ENCODE peak calls at places on chromosomes 13 and 19, in ten cellular contexts. F is MM.1S, G is SJSA1, X is GM23338, K is H1, S is A549, O is mammary epithelial cell, B is left ventricle myocardium inferior, E is GM12878, P is upper lobe of right lung. Y is an unnamed sample. For H3K4me1, the result is how much of the 10 kb centered on the place peaks cover.

GRCh38 chr19:3338541-3339181 is 27.7 kb upstream of the NFIC start:
- DNase-seq in F (no peak), G (no peak), X (no peak), K (no peak), S (no peak), O (no peak), B (peak), E (no peak), P (peak), Y (peak)

GRCh38 chr13:94800423-94800822 is 88.1 kb upstream of the SOX21 start:
- DNase-seq in F (no peak), G (no peak), X (no peak), K (no peak), S (no peak), O (peak), B (no peak), E (no peak), P (no peak), Y (no peak)

GRCh38 chr19:29810504-29810871 is 1.3 kb upstream of the CCNE1 start:
- DNase-seq in F (no peak), G (no peak), X (no peak), K (no peak), S (peak), O (peak), B (no peak), E (no peak), P (no peak), Y (no peak)

GRCh38 chr13:46683879-46684278 is 113.1 kb downstream of the ESD start:
- DNase-seq in F (no peak), G (peak), X (no peak), K (no peak), S (no peak), O (no peak), B (no peak), E (no peak), P (no peak), Y (no peak)

GRCh38 chr13:29140277-29140676 is 320.1 kb downstream of the MTUS2 start:
- DNase-seq in F (no peak), G (no peak), X (no peak), K (no peak), S (no peak), O (no peak), B (peak), E (no peak), P (no peak), Y (no peak)

GRCh38 chr13:105543742-105544141 is 991.7 kb downstream of the EFNB2 start:
- DNase-seq in F (no peak), G (no peak), X (no peak), K (no peak), S (no peak), O (peak), B (no peak), E (no peak), P (no peak), Y (no peak)

GRCh38 chr19:54425382-54425723 is 10.1 kb downstream of the TTYH1 start:
- DNase-seq in F (no peak), G (no peak), X (no peak), K (no peak), S (no peak), O (no peak), B (no peak), E (no peak), P (no peak), Y (no peak)

GRCh38 chr19:3073159-3073563 is 10.9 kb upstream of the TLE5 start:
- DNase-seq in F (no peak), G (no peak), X (peak), K (no peak), S (peak), O (peak), B (no peak), E (no peak), P (no peak), Y (no peak)

GRCh38 chr13:44004881-44005280 is 125.2 kb downstream of the LACC1 start:
- DNase-seq in F (no peak), G (no peak), X (no peak), K (no peak), S (no peak), O (peak), B (no peak), E (no peak), P (no peak), Y (no peak)

GRCh38 chr13:46726347-46726746 is 70.6 kb downstream of the ESD start:
- DNase-seq in F (no peak), G (no peak), X (no peak), K (no peak), S (no peak), O (no peak), B (no peak), E (no peak), P (no peak), Y (no peak)

GRCh38 chr19:4034048-4035017 is 26.8 kb downstream of the PIAS4 start:
- DNase-seq in F (no peak), G (no peak), X (no peak), K (no peak), S (no peak), O (no peak), B (no peak), E (no peak), P (no peak), Y (peak)

GRCh38 chr19:34350161-34350561 is 14.8 kb upstream of the GPI start:
- DNase-seq in F (no peak), G (no peak), X (no peak), K (no peak), S (no peak), O (no peak), B (no peak), E (no peak), P (no peak), Y (no peak)

GRCh38 chr13:107807306-107808073 is 407.8 kb downstream of the LIG4 start:
- DNase-seq in F (no peak), G (no peak), X (no peak), K (no peak), S (no peak), O (no peak), B (no peak), E (no peak), P (no peak), Y (no peak)

GRCh38 chr19:3506384-3507340 is 551 bp downstream of the FZR1 start:
- DNase-seq in F (peak), G (no peak), X (peak), K (no peak), S (no peak), O (peak), B (peak), E (no peak), P (peak), Y (peak)

GRCh38 chr13:38093425-38093824 is 223.9 kb upstream of the TRPC4 start:
- DNase-seq in F (no peak), G (no peak), X (no peak), K (no peak), S (no peak), O (no peak), B (no peak), E (no peak), P (no peak), Y (no peak)

GRCh38 chr19:1130801-1131717 is 27.3 kb downstream of the GPX4 start:
- DNase-seq in F (peak), G (no peak), X (no peak), K (no peak), S (no peak), O (no peak), B (no peak), E (no peak), P (no peak), Y (no peak)

GRCh38 chr19:1132625-1133383 is 29.0 kb downstream of the GPX4 start:
- DNase-seq in F (peak), G (no peak), X (no peak), K (no peak), S (no peak), O (no peak), B (no peak), E (no peak), P (no peak), Y (no peak)

GRCh38 chr19:1129535-1129934 is 25.7 kb downstream of the GPX4 start:
- DNase-seq in F (no peak), G (no peak), X (no peak), K (no peak), S (no peak), O (no peak), B (no peak), E (no peak), P (no peak), Y (no peak)

GRCh38 chr19:1133471-1133929 is 29.7 kb downstream of the GPX4 start:
- DNase-seq in F (peak), G (no peak), X (peak), K (peak), S (peak), O (no peak), B (no peak), E (peak), P (no peak), Y (no peak)

DNA sequence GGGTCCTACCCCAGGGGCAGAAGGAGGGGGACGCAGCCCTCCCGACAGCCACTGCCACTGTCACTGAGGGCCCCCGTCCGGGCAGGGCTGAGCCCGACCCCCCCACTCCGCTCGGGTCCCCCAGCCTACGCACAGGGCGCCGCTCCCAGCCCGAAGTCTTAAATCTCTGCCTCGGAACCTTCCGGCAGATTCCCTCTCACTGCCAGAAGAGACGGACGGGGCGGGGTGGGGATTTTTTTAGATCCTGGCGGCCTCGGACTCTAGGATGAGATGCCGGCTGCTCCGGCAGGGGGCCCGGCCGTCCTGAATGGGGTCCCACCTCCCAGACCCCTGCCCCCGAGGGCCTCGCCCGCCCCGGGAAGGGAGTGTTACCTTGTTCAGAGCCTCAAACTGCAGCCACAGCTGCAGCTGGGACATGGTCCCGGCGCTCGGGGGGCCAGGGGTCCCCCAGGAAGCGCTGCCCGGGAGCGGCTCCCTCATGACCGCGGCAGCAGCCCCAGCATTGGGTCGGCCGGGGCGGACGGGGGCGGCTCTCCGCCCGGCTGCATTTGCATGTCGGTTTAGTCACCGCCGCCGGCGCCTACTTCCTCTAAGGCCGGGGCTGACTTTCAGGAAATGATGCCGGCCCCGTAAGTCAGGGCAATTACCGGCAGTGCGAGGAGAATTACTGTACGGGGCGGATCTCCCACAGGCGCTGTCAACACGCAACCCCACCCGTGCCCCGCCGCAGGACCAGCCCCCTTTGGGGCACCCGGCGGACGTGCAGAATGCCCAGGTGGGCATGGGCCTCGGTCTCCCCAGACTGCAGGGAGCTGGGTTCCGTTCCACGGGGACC is 28.1 kb downstream of the GPX4 start:
- DNase-seq in F (peak), G (peak), X (peak), K (no peak), S (peak), O (peak), B (peak), E (peak), P (peak), Y (peak)
- H3K4me1 ChIP-seq in F (under half), G (under half), X (under half), K (under half), S (under half), O (under half), B (half or more), E (under half), P (half or more), Y (half or more)

DNA sequence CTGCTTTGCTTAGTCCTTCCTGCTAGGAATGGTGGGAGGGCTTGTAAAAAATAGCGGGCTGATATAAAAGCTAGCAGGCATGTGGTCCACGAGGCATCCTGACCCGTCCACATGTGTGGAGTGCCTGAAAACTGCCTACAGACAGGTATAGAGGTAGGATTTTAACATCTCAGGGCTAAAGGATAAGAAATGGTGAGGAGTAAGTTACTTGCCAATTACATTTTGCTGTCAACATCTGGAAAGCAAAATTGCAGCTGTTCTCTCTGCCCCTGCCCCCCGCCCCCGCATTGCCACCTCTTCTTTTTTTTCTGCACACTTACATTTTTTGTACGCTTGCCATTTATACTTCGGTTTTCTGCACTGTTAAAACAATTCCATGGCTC is 21.0 kb downstream of the NFIX start:
- DNase-seq in F (no peak), G (no peak), X (no peak), K (no peak), S (no peak), O (no peak), B (no peak), E (no peak), P (no peak), Y (peak)
- H3K4me1 ChIP-seq in F (under half), G (under half), X (half or more), K (under half), S (under half), O (half or more), B (half or more), E (under half), P (half or more), Y (half or more)

GRCh38 chr19:40266912-40267600 is 18.1 kb downstream of the AKT2 start:
- DNase-seq in F (no peak), G (no peak), X (peak), K (no peak), S (no peak), O (no peak), B (no peak), E (no peak), P (no peak), Y (no peak)

GRCh38 chr19:40266111-40266510 is 19.0 kb downstream of the AKT2 start:
- DNase-seq in F (no peak), G (no peak), X (no peak), K (no peak), S (no peak), O (no peak), B (peak), E (no peak), P (no peak), Y (peak)

GRCh38 chr19:40265055-40265762 is 19.9 kb downstream of the AKT2 start:
- DNase-seq in F (no peak), G (no peak), X (no peak), K (no peak), S (no peak), O (no peak), B (peak), E (no peak), P (no peak), Y (no peak)

GRCh38 chr19:40264314-40265054 is 20.7 kb downstream of the AKT2 start:
- DNase-seq in F (no peak), G (no peak), X (peak), K (no peak), S (no peak), O (no peak), B (peak), E (no peak), P (no peak), Y (no peak)

DNA sequence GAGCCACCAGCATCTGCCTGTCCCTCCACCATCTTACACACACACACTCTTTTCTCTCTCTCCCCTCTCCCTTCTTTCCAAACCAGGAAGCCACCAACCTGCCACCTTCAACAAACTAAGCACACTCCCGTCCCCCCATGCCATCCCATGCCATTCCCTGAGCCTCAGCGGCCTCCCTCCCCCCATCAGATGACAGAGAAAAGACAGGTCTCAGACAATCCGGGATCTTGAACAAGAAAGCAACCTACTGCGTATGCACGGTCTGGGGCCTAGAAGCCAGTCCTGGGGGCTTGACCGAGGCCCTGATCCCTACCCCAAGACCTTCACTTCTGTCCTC is 19.4 kb downstream of the AKT2 start:
- DNase-seq in F (no peak), G (no peak), X (no peak), K (no peak), S (no peak), O (no peak), B (no peak), E (no peak), P (no peak), Y (no peak)
- H3K4me1 ChIP-seq in F (under half), G (under half), X (under half), K (under half), S (under half), O (under half), B (half or more), E (under half), P (under half), Y (under half)

GRCh38 chr19:14412436-14413071 is 6.6 kb downstream of the DDX39A start:
- DNase-seq in F (no peak), G (no peak), X (no peak), K (no peak), S (no peak), O (no peak), B (no peak), E (no peak), P (no peak), Y (no peak)

GRCh38 chr19:14410775-14411134 is 8.4 kb downstream of the DDX39A start:
- DNase-seq in F (no peak), G (no peak), X (no peak), K (no peak), S (no peak), O (no peak), B (no peak), E (no peak), P (no peak), Y (no peak)

GRCh38 chr19:14413765-14414171 is 5.4 kb downstream of the DDX39A start:
- DNase-seq in F (no peak), G (no peak), X (no peak), K (no peak), S (no peak), O (no peak), B (no peak), E (no peak), P (no peak), Y (no peak)

GRCh38 chr19:14411161-14411560 is 8.0 kb downstream of the DDX39A start:
- DNase-seq in F (no peak), G (no peak), X (no peak), K (no peak), S (no peak), O (no peak), B (no peak), E (no peak), P (no peak), Y (no peak)

DNA sequence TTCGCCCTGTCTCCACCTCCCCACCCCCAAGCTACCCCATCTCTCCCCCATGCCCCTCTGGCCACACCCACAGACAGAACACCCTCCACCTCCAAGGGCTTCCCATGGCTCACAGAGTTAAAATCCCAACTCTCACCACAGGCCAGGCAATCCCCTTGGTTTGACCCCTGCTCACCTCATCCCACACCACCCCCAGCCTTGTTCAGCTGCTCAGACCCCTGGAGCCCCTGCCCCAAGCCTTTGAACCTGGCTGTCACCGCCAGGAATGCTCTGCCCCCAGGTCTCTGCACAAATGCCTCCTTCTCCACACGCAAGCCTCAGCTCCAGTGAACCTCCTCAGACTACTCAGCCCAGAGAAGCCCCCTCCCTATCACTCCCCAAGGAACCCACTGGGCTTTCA is 5.8 kb downstream of the DDX39A start:
- DNase-seq in F (no peak), G (no peak), X (no peak), K (no peak), S (no peak), O (no peak), B (no peak), E (no peak), P (no peak), Y (no peak)
- H3K4me1 ChIP-seq in F (under half), G (under half), X (under half), K (under half), S (under half), O (under half), B (under half), E (under half), P (under half), Y (half or more)

GRCh38 chr19:1420590-1420989 is 13.2 kb downstream of the DAZAP1 start:
- DNase-seq in F (no peak), G (no peak), X (no peak), K (no peak), S (no peak), O (no peak), B (no peak), E (no peak), P (no peak), Y (no peak)
- H3K4me1 ChIP-seq in F (under half), G (under half), X (under half), K (under half), S (under half), O (under half), B (under half), E (under half), P (under half), Y (under half)

GRCh38 chr13:99740261-99740979 is 231.1 kb downstream of the ZIC5 start:
- DNase-seq in F (no peak), G (no peak), X (no peak), K (peak), S (no peak), O (no peak), B (no peak), E (no peak), P (no peak), Y (no peak)

GRCh38 chr13:99734013-99734693 is 232.9 kb downstream of the TM9SF2 start:
- DNase-seq in F (no peak), G (no peak), X (peak), K (no peak), S (no peak), O (no peak), B (no peak), E (no peak), P (no peak), Y (no peak)

GRCh38 chr13:99737456-99737855 is 234.1 kb downstream of the ZIC5 start:
- DNase-seq in F (no peak), G (no peak), X (no peak), K (peak), S (no peak), O (no peak), B (no peak), E (no peak), P (no peak), Y (no peak)

GRCh38 chr13:99733346-99733745 is 232.1 kb downstream of the TM9SF2 start:
- DNase-seq in F (no peak), G (no peak), X (no peak), K (no peak), S (no peak), O (no peak), B (no peak), E (no peak), P (no peak), Y (no peak)

GRCh38 chr13:99736541-99736940 is 235.0 kb downstream of the ZIC5 start:
- DNase-seq in F (no peak), G (no peak), X (no peak), K (peak), S (no peak), O (no peak), B (no peak), E (no peak), P (no peak), Y (no peak)
- H3K4me1 ChIP-seq in F (under half), G (under half), X (half or more), K (under half), S (under half), O (under half), B (under half), E (under half), P (under half), Y (under half)

GRCh38 chr19:10762656-10763055 is 44.8 kb downstream of the DNM2 start:
- DNase-seq in F (no peak), G (no peak), X (peak), K (no peak), S (peak), O (no peak), B (peak), E (no peak), P (peak), Y (no peak)
- H3K4me1 ChIP-seq in F (under half), G (under half), X (under half), K (under half), S (half or more), O (under half), B (half or more), E (under half), P (half or more), Y (under half)

GRCh38 chr13:40446365-40446764 is 220.1 kb downstream of the FOXO1 start:
- DNase-seq in F (no peak), G (peak), X (no peak), K (no peak), S (no peak), O (no peak), B (no peak), E (no peak), P (no peak), Y (no peak)
- H3K4me1 ChIP-seq in F (under half), G (under half), X (under half), K (under half), S (under half), O (under half), B (under half), E (under half), P (under half), Y (under half)

Y was measured in left lung.